ENCODE peak calls at places on chromosome 9, in ten cellular contexts. W is coronary artery, O is foreskin melanocyte, C is mesendoderm, L is anterior cingulate cortex, F is GM23248, E is heart right ventricle, K is RPMI7951, R is Caki2, Z is activated T-cell treated with anti-CD3 and anti-CD28 coated beads for 1 hour. D is an unnamed sample.

GRCh38 chr9:133532937-133533668 is 1.4 kb upstream of the ADAMTSL2 start:
- DNase-seq in W (no peak), O (no peak), C (peak; percentile 87), L (peak; percentile 55), F (peak; percentile 54), E (peak; percentile 78), K (peak; percentile 46), R (peak; percentile 21), Z (peak; percentile 68), D (peak; percentile 87)

GRCh38 chr9:112378441-112379176 is 1.3 kb upstream of the HSDL2 start:
- DNase-seq in W (no peak), O (peak; percentile 3), C (peak; percentile 75), L (no peak), F (peak; percentile 45), E (peak; percentile 18), K (peak; percentile 4), R (peak; percentile 39), Z (no peak), D (no peak)

GRCh38 chr9:5269249-5269715 is 35.2 kb downstream of the RLN2 start:
- DNase-seq in W (no peak), O (peak; percentile 47), C (peak; percentile 97), L (no peak), F (peak; percentile 19), E (no peak), K (peak; percentile 69), R (peak; percentile 2), Z (no peak), D (no peak)

GRCh38 chr9:128999581-129000206 is 28.4 kb downstream of the SH3GLB2 start:
- DNase-seq in W (no peak), O (no peak), C (no peak), L (no peak), F (no peak), E (no peak), K (no peak), R (no peak), Z (no peak), D (no peak)

GRCh38 chr9:100170085-100170484 is 71.0 kb downstream of the INVS start:
- DNase-seq in W (no peak), O (no peak), C (no peak), L (no peak), F (peak; percentile 24), E (no peak), K (peak; percentile 12), R (no peak), Z (no peak), D (no peak)

GRCh38 chr9:89659473-89660256 is 54.9 kb downstream of the GADD45G start:
- DNase-seq in W (no peak), O (no peak), C (no peak), L (no peak), F (no peak), E (no peak), K (no peak), R (no peak), Z (no peak), D (no peak)

GRCh38 chr9:79939819-79940218 is 368.1 kb downstream of the TLE4 start:
- DNase-seq in W (no peak), O (no peak), C (no peak), L (no peak), F (no peak), E (no peak), K (no peak), R (no peak), Z (no peak), D (no peak)

GRCh38 chr9:114078781-114079156 is 669 bp upstream of the AMBP start:
- DNase-seq in W (no peak), O (no peak), C (no peak), L (no peak), F (no peak), E (no peak), K (no peak), R (no peak), Z (no peak), D (no peak)

GRCh38 chr9:128920381-128921058 is at the start of gene PHYHD1:
- DNase-seq in W (peak; percentile 95), O (no peak), C (no peak), L (peak; percentile 60), F (peak; percentile 88), E (peak; percentile 78), K (peak; percentile 40), R (no peak), Z (no peak), D (no peak)

GRCh38 chr9:34125681-34126206 is 754 bp downstream of the DCAF12 start:
- DNase-seq in W (no peak), O (no peak), C (peak; percentile 60), L (no peak), F (peak; percentile 82), E (no peak), K (peak; percentile 21), R (no peak), Z (no peak), D (no peak)

GRCh38 chr9:110192531-110193326 is 15.2 kb downstream of the C9orf152 start:
- DNase-seq in W (no peak), O (no peak), C (no peak), L (no peak), F (peak; percentile 91), E (no peak), K (peak; percentile 71), R (no peak), Z (no peak), D (no peak)

GRCh38 chr9:99134893-99135341 is 30.0 kb downstream of the TGFBR1 start:
- DNase-seq in W (no peak), O (no peak), C (no peak), L (no peak), F (peak; percentile 77), E (no peak), K (peak; percentile 74), R (no peak), Z (no peak), D (no peak)

GRCh38 chr9:136098210-136098609 is 3.1 kb upstream of the NACC2 start:
- DNase-seq in W (no peak), O (no peak), C (no peak), L (no peak), F (no peak), E (no peak), K (no peak), R (no peak), Z (no peak), D (no peak)

GRCh38 chr9:120636194-120636957 is 56.4 kb upstream of the CDK5RAP2 start:
- DNase-seq in W (no peak), O (no peak), C (no peak), L (no peak), F (no peak), E (no peak), K (no peak), R (no peak), Z (no peak), D (no peak)

GRCh38 chr9:81035171-81035570 is 654.2 kb downstream of the TLE1 start:
- DNase-seq in W (no peak), O (peak; percentile 68), C (no peak), L (no peak), F (peak; percentile 40), E (no peak), K (peak; percentile 97), R (no peak), Z (no peak), D (no peak)

GRCh38 chr9:122498883-122499288 is 11.7 kb upstream of the OR1J2 start:
- DNase-seq in W (no peak), O (peak; percentile 60), C (peak; percentile 58), L (no peak), F (peak; percentile 73), E (no peak), K (peak; percentile 62), R (peak; percentile 16), Z (no peak), D (peak; percentile 34)

GRCh38 chr9:93207326-93207814 is 23.4 kb downstream of the WNK2 start:
- DNase-seq in W (no peak), O (peak; percentile 35), C (no peak), L (no peak), F (peak; percentile 82), E (peak; percentile 52), K (peak; percentile 20), R (no peak), Z (no peak), D (no peak)

GRCh38 chr9:112764344-112764743 is 13.8 kb downstream of the SNX30 start:
- DNase-seq in W (no peak), O (no peak), C (peak; percentile 57), L (no peak), F (peak; percentile 94), E (no peak), K (no peak), R (no peak), Z (no peak), D (no peak)

GRCh38 chr9:16656432-16657169 is 213.9 kb downstream of the BNC2 start:
- DNase-seq in W (no peak), O (peak; percentile 60), C (no peak), L (no peak), F (no peak), E (no peak), K (peak; percentile 6), R (no peak), Z (no peak), D (no peak)

GRCh38 chr9:33159760-33160127 is 7.4 kb downstream of the B4GALT1 start:
- DNase-seq in W (peak; percentile 76), O (peak; percentile 42), C (no peak), L (no peak), F (peak; percentile 88), E (peak; percentile 55), K (peak; percentile 93), R (no peak), Z (no peak), D (peak; percentile 57)

GRCh38 chr9:13364271-13364670 is 84.8 kb upstream of the MPDZ start:
- DNase-seq in W (no peak), O (no peak), C (no peak), L (no peak), F (no peak), E (no peak), K (no peak), R (no peak), Z (no peak), D (no peak)

GRCh38 chr9:34400275-34400674 is 23.6 kb upstream of the MYORG start:
- DNase-seq in W (no peak), O (no peak), C (no peak), L (no peak), F (no peak), E (no peak), K (no peak), R (no peak), Z (no peak), D (no peak)

GRCh38 chr9:106622148-106622547 is 240.8 kb upstream of the ZNF462 start:
- DNase-seq in W (no peak), O (no peak), C (no peak), L (no peak), F (no peak), E (no peak), K (no peak), R (no peak), Z (no peak), D (no peak)

GRCh38 chr9:104795857-104796256 is 31.9 kb downstream of the NIPSNAP3B start:
- DNase-seq in W (no peak), O (no peak), C (peak; percentile 16), L (no peak), F (no peak), E (no peak), K (no peak), R (no peak), Z (no peak), D (no peak)

GRCh38 chr9:86187121-86187520 is 72.3 kb downstream of the C9orf153 start:
- DNase-seq in W (no peak), O (no peak), C (peak; percentile 84), L (no peak), F (no peak), E (no peak), K (no peak), R (no peak), Z (no peak), D (no peak)

GRCh38 chr9:105154723-105155191 is 89.7 kb upstream of the SLC44A1 start:
- DNase-seq in W (no peak), O (no peak), C (no peak), L (no peak), F (peak; percentile 62), E (no peak), K (peak; percentile 39), R (peak; percentile 59), Z (no peak), D (no peak)

GRCh38 chr9:33277484-33277883 is 12.6 kb downstream of the CHMP5 start:
- DNase-seq in W (no peak), O (no peak), C (no peak), L (no peak), F (no peak), E (no peak), K (no peak), R (no peak), Z (no peak), D (no peak)

GRCh38 chr9:38016375-38017120 is 52.5 kb downstream of the SHB start:
- DNase-seq in W (no peak), O (no peak), C (peak; percentile 50), L (no peak), F (peak; percentile 93), E (no peak), K (peak; percentile 56), R (peak; percentile 74), Z (no peak), D (no peak)